ENCODE peak calls at places on chromosome X, in four cellular contexts. Z is AG04449, J is AG20443, L is K562. S is an unnamed sample.

GRCh38 chrX:136584545-136584944 is 52.5 kb downstream of the VGLL1 start:
- DNase-seq in Z (no peak), L (no peak), J (no peak), S (no peak)

GRCh38 chrX:22060451-22060940 is 28.4 kb downstream of the PHEX start:
- DNase-seq in Z (peak), J (no peak), L (no peak), S (peak)

GRCh38 chrX:114611018-114611619 is 27.2 kb downstream of the HTR2C start:
- DNase-seq in J (peak), L (peak), Z (no peak), S (peak)

GRCh38 chrX:152929898-152930297 is 32.0 kb downstream of the ZNF185 start:
- DNase-seq in J (no peak), Z (no peak), L (no peak), S (no peak)

GRCh38 chrX:47247206-47247998 is 14.6 kb downstream of the USP11 start:
- DNase-seq in J (peak), Z (no peak), L (no peak), S (no peak)

GRCh38 chrX:150366951-150367545 is 3.9 kb downstream of the MAMLD1 start:
- DNase-seq in J (peak), Z (no peak), L (no peak), S (peak)

GRCh38 chrX:39499996-39500395 is 597.8 kb downstream of the BCOR start:
- DNase-seq in Z (no peak), L (no peak), J (peak), S (no peak)

GRCh38 chrX:56066016-56066415 is 166.1 kb upstream of the KLF8 start:
- DNase-seq in L (no peak), J (no peak), Z (no peak), S (no peak)

GRCh38 chrX:1466232-1466661 is 13.5 kb upstream of the ASMTL start:
- DNase-seq in Z (no peak), J (no peak), L (no peak), S (no peak)